ENCODE peak calls at places on chromosomes 3 and 15, in ten cellular contexts. M, Q, X, G, F, L, Y, B, U and C are unnamed samples.

GRCh38 chr15:88839961-88840360 is 36.7 kb downstream of the ACAN start:
- DNase-seq in M (no peak), Q (no peak), X (no peak), G (no peak), F (no peak), L (no peak), Y (no peak), B (no peak), U (no peak), C (no peak)

GRCh38 chr15:96703794-96704550 is 373.5 kb downstream of the NR2F2 start:
- DNase-seq in M (no peak), Q (no peak), X (no peak), G (no peak), F (no peak), L (no peak), Y (no peak), B (no peak), U (peak; percentile 6), C (no peak)

GRCh38 chr15:51621917-51622268 is 678 bp downstream of the DMXL2 start:
- DNase-seq in M (peak; percentile 1), Q (peak; percentile 35), X (peak; percentile 60), G (peak; percentile 72), F (no peak), L (peak; percentile 44), Y (no peak), B (no peak), U (peak; percentile 23), C (no peak)

GRCh38 chr3:149917124-149917667 is 53.5 kb downstream of the PFN2 start:
- DNase-seq in M (no peak), Q (no peak), X (no peak), G (no peak), F (no peak), L (no peak), Y (no peak), B (no peak), U (no peak), C (no peak)

GRCh38 chr3:117873236-117873635 is 1161.4 kb downstream of the IGSF11 start:
- DNase-seq in M (no peak), Q (no peak), X (no peak), G (no peak), F (no peak), L (peak; percentile 51), Y (no peak), B (no peak), U (peak; percentile 73), C (no peak)

GRCh38 chr15:52464040-52464439 is 64.6 kb downstream of the MYO5A start:
- DNase-seq in M (no peak), Q (peak; percentile 26), X (no peak), G (no peak), F (no peak), L (no peak), Y (no peak), B (no peak), U (no peak), C (no peak)

GRCh38 chr3:99630815-99631214 is 7.6 kb upstream of the COL8A1 start:
- DNase-seq in M (no peak), Q (no peak), X (no peak), G (no peak), F (no peak), L (no peak), Y (no peak), B (no peak), U (no peak), C (no peak)

GRCh38 chr3:100136921-100137320 is 22.6 kb upstream of the FILIP1L start:
- DNase-seq in M (no peak), Q (no peak), X (no peak), G (no peak), F (no peak), L (no peak), Y (no peak), B (no peak), U (no peak), C (no peak)

GRCh38 chr15:77966540-77967290 is 110.8 kb downstream of the TBC1D2B start:
- DNase-seq in M (peak; percentile 39), Q (peak; percentile 54), X (peak; percentile 39), G (peak; percentile 86), F (no peak), L (peak; percentile 37), Y (peak; percentile 51), B (no peak), U (peak; percentile 44), C (no peak)

GRCh38 chr3:69200384-69201068 is 78.1 kb upstream of the LMOD3 start:
- DNase-seq in M (no peak), Q (peak; percentile 68), X (peak; percentile 34), G (peak; percentile 57), F (no peak), L (no peak), Y (no peak), B (no peak), U (no peak), C (peak; percentile 45)

GRCh38 chr3:137692803-137693431 is 71.2 kb upstream of the SOX14 start:
- DNase-seq in M (no peak), Q (no peak), X (peak; percentile 41), G (peak; percentile 69), F (no peak), L (no peak), Y (no peak), B (no peak), U (no peak), C (no peak)

GRCh38 chr15:25670025-25670554 is 193.0 kb downstream of the ATP10A start:
- DNase-seq in M (no peak), Q (no peak), X (no peak), G (peak; percentile 89), F (no peak), L (peak; percentile 41), Y (no peak), B (no peak), U (peak; percentile 40), C (no peak)

GRCh38 chr3:135218782-135219181 is 423.7 kb downstream of the EPHB1 start:
- DNase-seq in M (no peak), Q (no peak), X (no peak), G (no peak), F (no peak), L (no peak), Y (no peak), B (no peak), U (no peak), C (no peak)

GRCh38 chr3:117692416-117692995 is 982.9 kb downstream of the TUSC7 start:
- DNase-seq in M (no peak), Q (no peak), X (no peak), G (peak; percentile 4), F (no peak), L (no peak), Y (no peak), B (no peak), U (no peak), C (no peak)